ENCODE peak calls at places on chromosomes 13 and 19, in five cellular contexts. One of them, this sample, is unnamed.

GRCh38 chr13:29435125-29435911 is 160.2 kb downstream of the SLC7A1 start:
- DNase-seq in stomach: no peak
- DNase-seq in uterus: peak; percentile 66
- DNase-seq in ovary: no peak
- DNase-seq in sigmoid colon: peak; percentile 88
- DNase-seq in this sample: no peak

GRCh38 chr19:7926021-7926726 is at the start of gene CTXN1:
- DNase-seq in uterus: peak; percentile 75
- DNase-seq in ovary: peak; percentile 87
- DNase-seq in sigmoid colon: peak; percentile 88
- DNase-seq in stomach: peak; percentile 79
- DNase-seq in this sample: peak; percentile 74

GRCh38 chr19:4007836-4008539 is 452 bp downstream of the PIAS4 start:
- DNase-seq in ovary: peak; percentile 53
- DNase-seq in stomach: no peak
- DNase-seq in sigmoid colon: no peak
- DNase-seq in uterus: no peak
- DNase-seq in this sample: no peak

GRCh38 chr13:41458939-41459753 is 1.8 kb downstream of the RGCC start:
- DNase-seq in uterus: peak; percentile 20
- DNase-seq in stomach: peak; percentile 46
- DNase-seq in sigmoid colon: peak; percentile 65
- DNase-seq in ovary: no peak
- DNase-seq in this sample: peak; percentile 43

GRCh38 chr19:19179548-19180441 is 9.7 kb upstream of the MEF2B start:
- DNase-seq in ovary: no peak
- DNase-seq in sigmoid colon: no peak
- DNase-seq in stomach: no peak
- DNase-seq in uterus: no peak
- DNase-seq in this sample: no peak

GRCh38 chr19:55377356-55378131 is 918 bp downstream of the TMEM190 start:
- DNase-seq in ovary: no peak
- DNase-seq in uterus: no peak
- DNase-seq in stomach: no peak
- DNase-seq in sigmoid colon: no peak
- DNase-seq in this sample: no peak

GRCh38 chr13:70714993-70715392 is 606.7 kb upstream of the KLHL1 start:
- DNase-seq in uterus: no peak
- DNase-seq in sigmoid colon: no peak
- DNase-seq in stomach: no peak
- DNase-seq in ovary: no peak
- DNase-seq in this sample: no peak

GRCh38 chr13:79830945-79831344 is 350.0 kb downstream of the NDFIP2 start:
- DNase-seq in stomach: no peak
- DNase-seq in ovary: no peak
- DNase-seq in uterus: no peak
- DNase-seq in sigmoid colon: no peak
- DNase-seq in this sample: no peak

GRCh38 chr19:1651548-1652394 is 644 bp downstream of the TCF3 start:
- DNase-seq in uterus: peak; percentile 39
- DNase-seq in stomach: no peak
- DNase-seq in ovary: peak; percentile 58
- DNase-seq in sigmoid colon: peak; percentile 82
- DNase-seq in this sample: peak; percentile 44

GRCh38 chr19:13154911-13155471 is 4.8 kb downstream of the IER2 start:
- DNase-seq in stomach: peak; percentile 92
- DNase-seq in sigmoid colon: peak; percentile 90
- DNase-seq in uterus: peak; percentile 74
- DNase-seq in ovary: peak; percentile 83
- DNase-seq in this sample: peak; percentile 65

GRCh38 chr13:25819856-25820530 is 231.8 kb downstream of the SHISA2 start:
- DNase-seq in sigmoid colon: no peak
- DNase-seq in stomach: no peak
- DNase-seq in uterus: no peak
- DNase-seq in ovary: no peak
- DNase-seq in this sample: no peak

GRCh38 chr19:21604351-21604926 is 99.0 kb downstream of the ZNF429 start:
- DNase-seq in sigmoid colon: no peak
- DNase-seq in uterus: no peak
- DNase-seq in ovary: no peak
- DNase-seq in stomach: no peak
- DNase-seq in this sample: no peak

GRCh38 chr19:6221878-6222746 is 57.7 kb downstream of the MLLT1 start:
- DNase-seq in sigmoid colon: no peak
- DNase-seq in stomach: peak; percentile 44
- DNase-seq in uterus: no peak
- DNase-seq in ovary: peak; percentile 53
- DNase-seq in this sample: peak; percentile 37

GRCh38 chr13:106762711-106763110 is 194.8 kb upstream of the ARGLU1 start:
- DNase-seq in uterus: no peak
- DNase-seq in stomach: no peak
- DNase-seq in sigmoid colon: no peak
- DNase-seq in ovary: no peak
- DNase-seq in this sample: no peak

GRCh38 chr19:1910169-1910568 is 5.0 kb downstream of the ADAT3 start:
- DNase-seq in sigmoid colon: no peak
- DNase-seq in ovary: no peak
- DNase-seq in uterus: no peak
- DNase-seq in stomach: no peak
- DNase-seq in this sample: no peak

GRCh38 chr19:18865973-18866799 is 29.8 kb downstream of the CERS1 start:
- DNase-seq in uterus: peak; percentile 44
- DNase-seq in ovary: peak; percentile 68
- DNase-seq in stomach: peak; percentile 67
- DNase-seq in sigmoid colon: no peak
- DNase-seq in this sample: peak; percentile 61

GRCh38 chr13:48222358-48223015 is 10.5 kb upstream of the ITM2B start:
- DNase-seq in stomach: no peak
- DNase-seq in sigmoid colon: peak; percentile 73
- DNase-seq in uterus: peak; percentile 62
- DNase-seq in ovary: peak; percentile 62
- DNase-seq in this sample: peak; percentile 30

GRCh38 chr19:54660967-54661366 is 1.8 kb upstream of the LILRB4 start:
- DNase-seq in uterus: no peak
- DNase-seq in ovary: no peak
- DNase-seq in stomach: no peak
- DNase-seq in sigmoid colon: no peak
- DNase-seq in this sample: no peak

GRCh38 chr13:36475468-36475867 is 43.2 kb downstream of the CCNA1 start:
- DNase-seq in sigmoid colon: no peak
- DNase-seq in uterus: no peak
- DNase-seq in stomach: no peak
- DNase-seq in ovary: no peak
- DNase-seq in this sample: no peak

GRCh38 chr13:29479716-29480492 is 115.6 kb downstream of the SLC7A1 start:
- DNase-seq in sigmoid colon: no peak
- DNase-seq in ovary: peak; percentile 72
- DNase-seq in uterus: no peak
- DNase-seq in stomach: no peak
- DNase-seq in this sample: no peak

GRCh38 chr19:28641395-28641794 is 571.6 kb downstream of the UQCRFS1 start:
- DNase-seq in stomach: no peak
- DNase-seq in ovary: no peak
- DNase-seq in uterus: no peak
- DNase-seq in sigmoid colon: no peak
- DNase-seq in this sample: no peak

GRCh38 chr19:2547721-2548120 is 71.8 kb downstream of the GADD45B start:
- DNase-seq in stomach: no peak
- DNase-seq in uterus: no peak
- DNase-seq in sigmoid colon: peak; percentile 60
- DNase-seq in ovary: no peak
- DNase-seq in this sample: no peak

GRCh38 chr19:31667106-31667505 is 317.9 kb upstream of the TSHZ3 start:
- DNase-seq in sigmoid colon: no peak
- DNase-seq in ovary: no peak
- DNase-seq in stomach: no peak
- DNase-seq in uterus: no peak
- DNase-seq in this sample: no peak

GRCh38 chr19:3507371-3508120 is 1.4 kb downstream of the FZR1 start:
- DNase-seq in stomach: peak; percentile 35
- DNase-seq in uterus: peak; percentile 53
- DNase-seq in ovary: no peak
- DNase-seq in sigmoid colon: no peak
- DNase-seq in this sample: no peak

GRCh38 chr13:99548448-99548847 is 47.2 kb downstream of the TM9SF2 start:
- DNase-seq in uterus: no peak
- DNase-seq in stomach: no peak
- DNase-seq in sigmoid colon: no peak
- DNase-seq in ovary: no peak
- DNase-seq in this sample: no peak

GRCh38 chr13:113972451-113973217 is 1.2 kb downstream of the C13orf46 start:
- DNase-seq in sigmoid colon: peak; percentile 54
- DNase-seq in uterus: no peak
- DNase-seq in stomach: no peak
- DNase-seq in ovary: peak; percentile 10
- DNase-seq in this sample: no peak

GRCh38 chr19:14553939-14554243 is 18.0 kb downstream of the NDUFB7 start:
- DNase-seq in stomach: no peak
- DNase-seq in ovary: no peak
- DNase-seq in sigmoid colon: no peak
- DNase-seq in uterus: no peak
- DNase-seq in this sample: no peak

GRCh38 chr19:14558370-14559066 is 13.3 kb downstream of the NDUFB7 start:
- DNase-seq in sigmoid colon: no peak
- DNase-seq in uterus: no peak
- DNase-seq in stomach: no peak
- DNase-seq in ovary: no peak
- DNase-seq in this sample: no peak

GRCh38 chr19:14554382-14554812 is 17.5 kb downstream of the NDUFB7 start:
- DNase-seq in uterus: no peak
- DNase-seq in stomach: no peak
- DNase-seq in ovary: no peak
- DNase-seq in sigmoid colon: no peak
- DNase-seq in this sample: no peak

GRCh38 chr19:14555918-14556661 is 15.8 kb downstream of the NDUFB7 start:
- DNase-seq in stomach: no peak
- DNase-seq in uterus: no peak
- DNase-seq in sigmoid colon: no peak
- DNase-seq in ovary: no peak
- DNase-seq in this sample: no peak

GRCh38 chr19:14556662-14557188 is 15.1 kb downstream of the NDUFB7 start:
- DNase-seq in ovary: peak; percentile 65
- DNase-seq in stomach: peak; percentile 78
- DNase-seq in sigmoid colon: peak; percentile 76
- DNase-seq in uterus: peak; percentile 52
- DNase-seq in this sample: peak; percentile 75
- H3K4me1 ChIP-seq in ovary: peaks cover 4% of the 10 kb centered on the region
- H3K4me1 ChIP-seq in stomach: peaks cover 49% of the 10 kb centered on the region
- H3K4me1 ChIP-seq in sigmoid colon: peaks cover 9% of the 10 kb centered on the region
- H3K4me1 ChIP-seq in uterus: no peaks in the 10 kb centered on the region
- H3K4me1 ChIP-seq in this sample: peaks cover 31% of the 10 kb centered on the region

DNA sequence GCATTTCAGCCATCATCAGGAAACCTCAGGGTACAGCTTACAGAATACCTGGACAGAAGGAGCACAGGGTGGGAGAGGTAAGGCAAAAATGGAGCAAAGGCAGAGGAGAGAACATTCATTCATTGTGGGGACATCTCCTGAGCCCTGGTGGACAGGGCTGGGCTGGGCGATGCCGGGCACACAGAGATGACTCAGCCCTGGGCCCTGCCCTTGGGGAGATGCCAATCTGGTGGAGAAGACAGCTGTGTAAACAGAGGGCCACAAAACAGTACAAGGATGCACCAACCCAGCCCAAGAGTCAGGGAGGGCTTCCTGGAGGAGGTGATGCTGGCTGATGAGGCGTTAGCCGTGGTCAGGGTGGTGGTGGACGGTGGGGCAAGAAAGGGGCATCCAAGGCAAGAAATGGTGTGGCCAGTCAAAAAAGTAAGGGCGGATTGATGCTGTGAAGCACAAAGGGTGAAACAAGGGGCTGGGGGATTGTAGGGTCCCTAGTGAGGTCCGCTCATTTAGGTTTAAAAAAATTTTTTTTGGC is 3.6 kb upstream of the HAS1 start:
- DNase-seq in uterus: no peak
- DNase-seq in stomach: no peak
- DNase-seq in sigmoid colon: no peak
- DNase-seq in ovary: no peak
- DNase-seq in this sample: no peak
- H3K27me3 ChIP-seq in uterus: peaks cover 3% of the 10 kb centered on the region
- H3K27me3 ChIP-seq in stomach: no peaks in the 10 kb centered on the region
- H3K27me3 ChIP-seq in sigmoid colon: no peaks in the 10 kb centered on the region
- H3K27me3 ChIP-seq in ovary: no peaks in the 10 kb centered on the region
- H3K27me3 ChIP-seq in this sample: peaks cover 45% of the 10 kb centered on the region

GRCh38 chr19:41859618-41860418 is at the start of gene RPS19:
- DNase-seq in sigmoid colon: peak; percentile 99
- DNase-seq in stomach: peak; percentile 99
- DNase-seq in uterus: peak; percentile 98
- DNase-seq in ovary: peak; percentile 99
- DNase-seq in this sample: peak; percentile 98
- TF ChIP-seq POLR2A in sigmoid colon: peak; percentile 47
- TF ChIP-seq POLR2A in stomach: no peak
- TF ChIP-seq POLR2A in uterus: peak; percentile 81
- TF ChIP-seq POLR2A in ovary: peak; percentile 80
- TF ChIP-seq POLR2A in this sample: peak; percentile 78

GRCh38 chr13:27133889-27134288 is 37.7 kb downstream of the USP12 start:
- DNase-seq in ovary: no peak
- DNase-seq in stomach: no peak
- DNase-seq in uterus: no peak
- DNase-seq in sigmoid colon: no peak
- DNase-seq in this sample: no peak
- H3K4me1 ChIP-seq in ovary: peaks cover 10% of the 10 kb centered on the region
- H3K4me1 ChIP-seq in stomach: peaks cover 77% of the 10 kb centered on the region
- H3K4me1 ChIP-seq in uterus: no peaks in the 10 kb centered on the region
- H3K4me1 ChIP-seq in sigmoid colon: peaks cover 91% of the 10 kb centered on the region
- H3K4me1 ChIP-seq in this sample: peaks cover 31% of the 10 kb centered on the region

DNA sequence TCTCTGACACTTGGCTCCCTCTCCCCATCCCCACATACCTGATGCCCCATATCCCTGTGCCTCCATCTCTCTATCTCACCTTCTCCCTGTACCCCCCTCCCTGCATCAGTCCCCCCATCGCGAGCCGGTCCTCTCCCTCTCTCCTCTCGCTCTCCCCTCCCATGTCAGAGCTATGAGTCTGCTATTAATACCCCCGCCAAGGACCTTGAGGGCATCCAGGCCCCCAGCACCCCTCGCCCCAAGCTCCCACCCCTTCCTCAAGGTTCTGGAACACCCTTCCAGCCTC is 1.6 kb downstream of the GRIN2D start:
- DNase-seq in ovary: no peak
- DNase-seq in uterus: no peak
- DNase-seq in sigmoid colon: no peak
- DNase-seq in stomach: no peak
- DNase-seq in this sample: no peak
- H3K27me3 ChIP-seq in ovary: peaks cover 2% of the 10 kb centered on the region
- H3K27me3 ChIP-seq in uterus: peaks cover 25% of the 10 kb centered on the region
- H3K27me3 ChIP-seq in sigmoid colon: peaks cover 45% of the 10 kb centered on the region
- H3K27me3 ChIP-seq in stomach: peaks cover 38% of the 10 kb centered on the region
- H3K27me3 ChIP-seq in this sample: peaks cover 60% of the 10 kb centered on the region